ENCODE peak calls at places on chromosomes 1 and 21, in nine cellular contexts. One of them, this sample, is unnamed.

GRCh38 chr1:2413495-2414296 is 1.3 kb upstream of the PEX10 start:
- DNase-seq in Peyer's patch: peak
- DNase-seq in GM12865: peak
- DNase-seq in lung: no peak
- DNase-seq in upper lobe of right lung: no peak
- DNase-seq in HFF-Myc: no peak
- DNase-seq in tibial artery: no peak
- DNase-seq in heart right ventricle: no peak
- DNase-seq in heart left ventricle: no peak
- DNase-seq in this sample: no peak

GRCh38 chr1:84887261-84887934 is 5.6 kb downstream of the LPAR3 start:
- DNase-seq in upper lobe of right lung: no peak
- DNase-seq in GM12865: no peak
- DNase-seq in lung: no peak
- DNase-seq in tibial artery: no peak
- DNase-seq in heart right ventricle: no peak
- DNase-seq in heart left ventricle: no peak
- DNase-seq in HFF-Myc: no peak
- DNase-seq in Peyer's patch: no peak
- DNase-seq in this sample: peak

GRCh38 chr1:185735667-185736105 is 1.5 kb downstream of the HMCN1 start:
- DNase-seq in heart right ventricle: no peak
- DNase-seq in upper lobe of right lung: no peak
- DNase-seq in HFF-Myc: no peak
- DNase-seq in heart left ventricle: no peak
- DNase-seq in GM12865: peak
- DNase-seq in tibial artery: no peak
- DNase-seq in Peyer's patch: no peak
- DNase-seq in lung: no peak
- DNase-seq in this sample: peak

GRCh38 chr1:78836736-78837135 is 169.8 kb downstream of the ADGRL4 start:
- DNase-seq in heart left ventricle: no peak
- DNase-seq in HFF-Myc: no peak
- DNase-seq in tibial artery: no peak
- DNase-seq in lung: no peak
- DNase-seq in heart right ventricle: no peak
- DNase-seq in Peyer's patch: no peak
- DNase-seq in GM12865: no peak
- DNase-seq in upper lobe of right lung: no peak
- DNase-seq in this sample: no peak

GRCh38 chr1:24190970-24191570 is 4.0 kb upstream of the IFNLR1 start:
- DNase-seq in heart right ventricle: no peak
- DNase-seq in Peyer's patch: peak
- DNase-seq in lung: no peak
- DNase-seq in HFF-Myc: no peak
- DNase-seq in upper lobe of right lung: no peak
- DNase-seq in heart left ventricle: no peak
- DNase-seq in GM12865: peak
- DNase-seq in tibial artery: no peak
- DNase-seq in this sample: no peak

GRCh38 chr1:241985787-241986186 is 13.1 kb downstream of the MAP1LC3C start:
- DNase-seq in GM12865: peak
- DNase-seq in heart right ventricle: no peak
- DNase-seq in HFF-Myc: no peak
- DNase-seq in tibial artery: no peak
- DNase-seq in Peyer's patch: no peak
- DNase-seq in heart left ventricle: no peak
- DNase-seq in upper lobe of right lung: no peak
- DNase-seq in lung: no peak
- DNase-seq in this sample: peak

GRCh38 chr1:2789986-2790581 is 11.4 kb downstream of the TTC34 start:
- DNase-seq in upper lobe of right lung: peak
- DNase-seq in Peyer's patch: no peak
- DNase-seq in lung: no peak
- DNase-seq in heart left ventricle: no peak
- DNase-seq in heart right ventricle: no peak
- DNase-seq in HFF-Myc: no peak
- DNase-seq in GM12865: no peak
- DNase-seq in tibial artery: peak
- DNase-seq in this sample: no peak

GRCh38 chr1:163874070-163874469 is 552.3 kb downstream of the NUF2 start:
- DNase-seq in heart left ventricle: no peak
- DNase-seq in tibial artery: no peak
- DNase-seq in lung: no peak
- DNase-seq in Peyer's patch: no peak
- DNase-seq in GM12865: no peak
- DNase-seq in heart right ventricle: no peak
- DNase-seq in HFF-Myc: no peak
- DNase-seq in upper lobe of right lung: no peak
- DNase-seq in this sample: peak

GRCh38 chr21:34135330-34135729 is 62.0 kb downstream of the MRPS6 start:
- DNase-seq in GM12865: no peak
- DNase-seq in tibial artery: no peak
- DNase-seq in heart right ventricle: no peak
- DNase-seq in HFF-Myc: no peak
- DNase-seq in heart left ventricle: no peak
- DNase-seq in upper lobe of right lung: no peak
- DNase-seq in Peyer's patch: no peak
- DNase-seq in lung: no peak
- DNase-seq in this sample: no peak

GRCh38 chr1:83512371-83513004 is 486.4 kb downstream of the TTLL7 start:
- DNase-seq in upper lobe of right lung: no peak
- DNase-seq in heart right ventricle: peak
- DNase-seq in GM12865: no peak
- DNase-seq in heart left ventricle: no peak
- DNase-seq in HFF-Myc: peak
- DNase-seq in tibial artery: no peak
- DNase-seq in Peyer's patch: no peak
- DNase-seq in lung: no peak
- DNase-seq in this sample: no peak

GRCh38 chr1:51442616-51443015 is 76.5 kb downstream of the EPS15 start:
- DNase-seq in tibial artery: no peak
- DNase-seq in upper lobe of right lung: no peak
- DNase-seq in heart left ventricle: no peak
- DNase-seq in HFF-Myc: no peak
- DNase-seq in heart right ventricle: no peak
- DNase-seq in lung: no peak
- DNase-seq in GM12865: no peak
- DNase-seq in Peyer's patch: no peak
- DNase-seq in this sample: no peak

GRCh38 chr1:52674497-52675384 is 23.4 kb downstream of the COA7 start:
- DNase-seq in upper lobe of right lung: no peak
- DNase-seq in heart right ventricle: no peak
- DNase-seq in lung: no peak
- DNase-seq in tibial artery: peak
- DNase-seq in Peyer's patch: no peak
- DNase-seq in GM12865: no peak
- DNase-seq in HFF-Myc: no peak
- DNase-seq in heart left ventricle: no peak
- DNase-seq in this sample: no peak

GRCh38 chr1:204468766-204469302 is 25.8 kb downstream of the PIK3C2B start:
- DNase-seq in Peyer's patch: no peak
- DNase-seq in heart right ventricle: no peak
- DNase-seq in upper lobe of right lung: peak
- DNase-seq in HFF-Myc: no peak
- DNase-seq in lung: no peak
- DNase-seq in heart left ventricle: no peak
- DNase-seq in GM12865: no peak
- DNase-seq in tibial artery: peak
- DNase-seq in this sample: no peak

GRCh38 chr1:208233546-208233945 is 10.6 kb downstream of the PLXNA2 start:
- DNase-seq in GM12865: no peak
- DNase-seq in HFF-Myc: no peak
- DNase-seq in heart right ventricle: no peak
- DNase-seq in tibial artery: peak
- DNase-seq in lung: peak
- DNase-seq in Peyer's patch: no peak
- DNase-seq in upper lobe of right lung: peak
- DNase-seq in heart left ventricle: no peak
- DNase-seq in this sample: peak

GRCh38 chr1:3811595-3811911 is 15.3 kb upstream of the LRRC47 start:
- DNase-seq in HFF-Myc: no peak
- DNase-seq in lung: no peak
- DNase-seq in heart right ventricle: no peak
- DNase-seq in heart left ventricle: no peak
- DNase-seq in Peyer's patch: no peak
- DNase-seq in GM12865: no peak
- DNase-seq in tibial artery: no peak
- DNase-seq in upper lobe of right lung: no peak
- DNase-seq in this sample: no peak

GRCh38 chr1:28751315-28752056 is 14.7 kb downstream of the YTHDF2 start:
- DNase-seq in heart right ventricle: no peak
- DNase-seq in upper lobe of right lung: no peak
- DNase-seq in GM12865: no peak
- DNase-seq in HFF-Myc: no peak
- DNase-seq in heart left ventricle: no peak
- DNase-seq in Peyer's patch: no peak
- DNase-seq in lung: no peak
- DNase-seq in tibial artery: no peak
- DNase-seq in this sample: peak

GRCh38 chr1:28755701-28756100 is 19.0 kb downstream of the YTHDF2 start:
- DNase-seq in lung: no peak
- DNase-seq in heart right ventricle: no peak
- DNase-seq in GM12865: no peak
- DNase-seq in upper lobe of right lung: no peak
- DNase-seq in Peyer's patch: no peak
- DNase-seq in heart left ventricle: no peak
- DNase-seq in tibial artery: no peak
- DNase-seq in HFF-Myc: no peak
- DNase-seq in this sample: no peak

GRCh38 chr1:28745653-28746173 is 9.0 kb downstream of the YTHDF2 start:
- DNase-seq in lung: no peak
- DNase-seq in heart right ventricle: no peak
- DNase-seq in Peyer's patch: no peak
- DNase-seq in HFF-Myc: no peak
- DNase-seq in heart left ventricle: no peak
- DNase-seq in tibial artery: no peak
- DNase-seq in GM12865: no peak
- DNase-seq in upper lobe of right lung: no peak
- DNase-seq in this sample: no peak

GRCh38 chr1:28750330-28750729 is 13.6 kb downstream of the YTHDF2 start:
- DNase-seq in upper lobe of right lung: no peak
- DNase-seq in GM12865: no peak
- DNase-seq in tibial artery: no peak
- DNase-seq in lung: no peak
- DNase-seq in HFF-Myc: no peak
- DNase-seq in heart right ventricle: no peak
- DNase-seq in Peyer's patch: no peak
- DNase-seq in heart left ventricle: no peak
- DNase-seq in this sample: no peak
- H3K4me3 ChIP-seq in upper lobe of right lung: no peak
- H3K4me3 ChIP-seq in GM12865: no peak
- H3K4me3 ChIP-seq in tibial artery: no peak
- H3K4me3 ChIP-seq in lung: no peak
- H3K4me3 ChIP-seq in HFF-Myc: no peak
- H3K4me3 ChIP-seq in heart right ventricle: no peak
- H3K4me3 ChIP-seq in Peyer's patch: no peak
- H3K4me3 ChIP-seq in heart left ventricle: no peak
- H3K4me3 ChIP-seq in this sample: no peak

DNA sequence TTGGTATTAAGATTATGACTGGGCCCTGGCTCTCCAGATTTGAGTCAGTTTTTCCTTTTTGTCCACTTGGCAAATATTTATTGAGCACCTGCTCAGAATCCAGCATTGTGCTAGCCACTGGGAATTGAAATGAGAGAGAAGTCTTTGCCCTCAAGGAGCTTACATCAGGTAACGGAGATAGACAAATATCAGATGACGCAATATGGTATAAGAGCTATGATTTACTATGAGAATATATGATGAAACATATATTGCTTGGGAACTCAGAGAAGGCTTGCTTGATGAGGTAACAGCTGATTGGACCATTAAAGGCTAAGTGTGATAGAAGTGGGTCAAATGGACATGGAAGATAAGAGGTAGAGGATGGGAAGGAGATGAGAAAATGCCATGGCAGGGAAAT is 41.0 kb upstream of the GPR88 start:
- DNase-seq in upper lobe of right lung: no peak
- DNase-seq in HFF-Myc: no peak
- DNase-seq in tibial artery: no peak
- DNase-seq in lung: no peak
- DNase-seq in GM12865: no peak
- DNase-seq in Peyer's patch: no peak
- DNase-seq in heart left ventricle: no peak
- DNase-seq in heart right ventricle: no peak
- DNase-seq in this sample: no peak
- TF ChIP-seq CTCF in upper lobe of right lung: no peak
- TF ChIP-seq CTCF in HFF-Myc: no peak
- TF ChIP-seq CTCF in tibial artery: no peak
- TF ChIP-seq CTCF in lung: no peak
- TF ChIP-seq CTCF in GM12865: no peak
- TF ChIP-seq CTCF in Peyer's patch: no peak
- TF ChIP-seq CTCF in heart left ventricle: no peak
- TF ChIP-seq CTCF in heart right ventricle: no peak
- TF ChIP-seq CTCF in this sample: no peak

GRCh38 chr1:186790101-186790500 is 38.6 kb upstream of the PLA2G4A start:
- DNase-seq in Peyer's patch: no peak
- DNase-seq in lung: no peak
- DNase-seq in heart right ventricle: no peak
- DNase-seq in heart left ventricle: no peak
- DNase-seq in tibial artery: no peak
- DNase-seq in HFF-Myc: no peak
- DNase-seq in GM12865: no peak
- DNase-seq in upper lobe of right lung: no peak
- DNase-seq in this sample: no peak
- H3K4me3 ChIP-seq in Peyer's patch: no peak
- H3K4me3 ChIP-seq in lung: no peak
- H3K4me3 ChIP-seq in heart right ventricle: no peak
- H3K4me3 ChIP-seq in heart left ventricle: no peak
- H3K4me3 ChIP-seq in tibial artery: no peak
- H3K4me3 ChIP-seq in HFF-Myc: no peak
- H3K4me3 ChIP-seq in GM12865: no peak
- H3K4me3 ChIP-seq in upper lobe of right lung: no peak
- H3K4me3 ChIP-seq in this sample: no peak

DNA sequence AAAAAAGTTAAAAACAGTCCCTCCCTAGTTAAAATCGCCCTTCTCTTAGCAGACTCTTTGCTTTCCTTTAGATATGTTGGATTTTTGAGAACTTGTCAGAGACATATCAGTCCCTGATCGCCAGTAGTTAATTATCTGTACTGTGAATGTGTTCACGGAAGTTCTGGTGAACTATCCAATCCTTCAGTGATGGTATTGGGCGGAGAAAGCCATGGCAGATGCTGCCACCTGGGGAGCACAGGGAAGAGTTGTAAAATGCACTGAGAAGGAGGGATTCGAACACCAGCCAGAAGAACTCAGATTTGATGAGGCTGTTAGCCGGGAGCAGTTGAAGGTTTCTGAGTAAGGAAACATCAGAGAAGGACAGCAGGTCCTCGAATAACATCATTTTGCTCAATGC is 17.5 kb upstream of the KIF14 start:
- DNase-seq in heart left ventricle: no peak
- DNase-seq in HFF-Myc: no peak
- DNase-seq in upper lobe of right lung: no peak
- DNase-seq in Peyer's patch: no peak
- DNase-seq in GM12865: no peak
- DNase-seq in tibial artery: no peak
- DNase-seq in lung: no peak
- DNase-seq in heart right ventricle: no peak
- DNase-seq in this sample: no peak
- TF ChIP-seq CTCF in heart left ventricle: no peak
- TF ChIP-seq CTCF in HFF-Myc: no peak
- TF ChIP-seq CTCF in upper lobe of right lung: no peak
- TF ChIP-seq CTCF in Peyer's patch: no peak
- TF ChIP-seq CTCF in GM12865: no peak
- TF ChIP-seq CTCF in tibial artery: no peak
- TF ChIP-seq CTCF in lung: no peak
- TF ChIP-seq CTCF in heart right ventricle: no peak
- TF ChIP-seq CTCF in this sample: no peak